ENCODE peak calls at places on chromosomes 4 and X, in nine cellular contexts. One of them, this sample, is unnamed.
A peak's percentile ranks its signal among the peaks of the same experiment; 100 is the strongest.

GRCh38 chr4:7377223-7377865 is 57.4 kb downstream of the PSAPL1 start:
- DNase-seq in endothelial cell of umbilical vein: no peak
- DNase-seq in neural progenitor cell: no peak
- DNase-seq in A549: no peak
- DNase-seq in Calu3: no peak
- DNase-seq in pancreas: peak; percentile 2
- DNase-seq in GM13977: no peak
- DNase-seq in HFF-Myc: no peak
- DNase-seq in psoas muscle: no peak
- DNase-seq in this sample: no peak

GRCh38 chr4:8306511-8307021 is 37.0 kb downstream of the HTRA3 start:
- DNase-seq in A549: no peak
- DNase-seq in GM13977: no peak
- DNase-seq in endothelial cell of umbilical vein: no peak
- DNase-seq in neural progenitor cell: no peak
- DNase-seq in Calu3: no peak
- DNase-seq in HFF-Myc: no peak
- DNase-seq in psoas muscle: peak; percentile 68
- DNase-seq in pancreas: peak; percentile 67
- DNase-seq in this sample: no peak

GRCh38 chrX:275476-275966 is 5.7 kb upstream of the PLCXD1 start:
- DNase-seq in Calu3: no peak
- DNase-seq in GM13977: no peak
- DNase-seq in endothelial cell of umbilical vein: no peak
- DNase-seq in HFF-Myc: no peak
- DNase-seq in A549: no peak
- DNase-seq in psoas muscle: no peak
- DNase-seq in neural progenitor cell: peak; percentile 45
- DNase-seq in pancreas: peak; percentile 83
- DNase-seq in this sample: no peak

GRCh38 chr4:129821073-129821472 is 725.1 kb downstream of the C4orf33 start:
- DNase-seq in neural progenitor cell: no peak
- DNase-seq in psoas muscle: no peak
- DNase-seq in pancreas: no peak
- DNase-seq in A549: no peak
- DNase-seq in Calu3: no peak
- DNase-seq in endothelial cell of umbilical vein: no peak
- DNase-seq in HFF-Myc: no peak
- DNase-seq in GM13977: no peak
- DNase-seq in this sample: no peak

GRCh38 chr4:3323071-3323481 is 30.3 kb downstream of the RGS12 start:
- DNase-seq in psoas muscle: no peak
- DNase-seq in neural progenitor cell: no peak
- DNase-seq in A549: no peak
- DNase-seq in HFF-Myc: no peak
- DNase-seq in pancreas: no peak
- DNase-seq in endothelial cell of umbilical vein: peak; percentile 91
- DNase-seq in Calu3: no peak
- DNase-seq in GM13977: no peak
- DNase-seq in this sample: no peak

GRCh38 chr4:150411527-150411926 is 170.4 kb upstream of the MAB21L2 start:
- DNase-seq in Calu3: no peak
- DNase-seq in psoas muscle: no peak
- DNase-seq in neural progenitor cell: peak; percentile 2
- DNase-seq in HFF-Myc: no peak
- DNase-seq in GM13977: no peak
- DNase-seq in A549: no peak
- DNase-seq in endothelial cell of umbilical vein: peak; percentile 61
- DNase-seq in pancreas: no peak
- DNase-seq in this sample: no peak

GRCh38 chr4:165048170-165048569 is 5.5 kb upstream of the TRIM75 start:
- DNase-seq in psoas muscle: no peak
- DNase-seq in endothelial cell of umbilical vein: no peak
- DNase-seq in A549: no peak
- DNase-seq in GM13977: no peak
- DNase-seq in HFF-Myc: no peak
- DNase-seq in neural progenitor cell: no peak
- DNase-seq in pancreas: no peak
- DNase-seq in Calu3: no peak
- DNase-seq in this sample: no peak

GRCh38 chr4:139214039-139214534 is 37.1 kb upstream of the ELF2 start:
- DNase-seq in Calu3: no peak
- DNase-seq in neural progenitor cell: peak; percentile 44
- DNase-seq in GM13977: peak; percentile 64
- DNase-seq in pancreas: no peak
- DNase-seq in HFF-Myc: no peak
- DNase-seq in endothelial cell of umbilical vein: no peak
- DNase-seq in psoas muscle: peak; percentile 57
- DNase-seq in A549: no peak
- DNase-seq in this sample: no peak

GRCh38 chr4:704198-704891 is 1.3 kb upstream of the PCGF3 start:
- DNase-seq in GM13977: no peak
- DNase-seq in pancreas: peak; percentile 83
- DNase-seq in psoas muscle: no peak
- DNase-seq in A549: no peak
- DNase-seq in endothelial cell of umbilical vein: no peak
- DNase-seq in Calu3: no peak
- DNase-seq in HFF-Myc: no peak
- DNase-seq in neural progenitor cell: no peak
- DNase-seq in this sample: no peak

GRCh38 chr4:149223659-149224058 is 592.0 kb downstream of the IQCM start:
- DNase-seq in endothelial cell of umbilical vein: no peak
- DNase-seq in A549: no peak
- DNase-seq in Calu3: no peak
- DNase-seq in pancreas: no peak
- DNase-seq in psoas muscle: no peak
- DNase-seq in GM13977: no peak
- DNase-seq in neural progenitor cell: no peak
- DNase-seq in HFF-Myc: no peak
- DNase-seq in this sample: no peak

GRCh38 chrX:119015407-119016242 is 41.2 kb downstream of the LONRF3 start:
- DNase-seq in Calu3: peak; percentile 74
- DNase-seq in endothelial cell of umbilical vein: peak; percentile 90
- DNase-seq in pancreas: no peak
- DNase-seq in neural progenitor cell: no peak
- DNase-seq in HFF-Myc: peak; percentile 81
- DNase-seq in A549: peak; percentile 14
- DNase-seq in psoas muscle: peak; percentile 76
- DNase-seq in GM13977: peak; percentile 31
- DNase-seq in this sample: peak; percentile 39

GRCh38 chr4:79232555-79232954 is 93.3 kb downstream of the NAA11 start:
- DNase-seq in A549: no peak
- DNase-seq in pancreas: no peak
- DNase-seq in endothelial cell of umbilical vein: no peak
- DNase-seq in neural progenitor cell: no peak
- DNase-seq in HFF-Myc: no peak
- DNase-seq in psoas muscle: no peak
- DNase-seq in GM13977: no peak
- DNase-seq in Calu3: no peak
- DNase-seq in this sample: no peak

GRCh38 chrX:53190363-53190960 is 34.5 kb downstream of the KDM5C start:
- DNase-seq in A549: no peak
- DNase-seq in endothelial cell of umbilical vein: no peak
- DNase-seq in HFF-Myc: no peak
- DNase-seq in psoas muscle: no peak
- DNase-seq in neural progenitor cell: peak; percentile 39
- DNase-seq in GM13977: no peak
- DNase-seq in Calu3: peak; percentile 7
- DNase-seq in pancreas: no peak
- DNase-seq in this sample: no peak

GRCh38 chrX:135416546-135416945 is 5.2 kb upstream of the SMIM10L2A start:
- DNase-seq in neural progenitor cell: no peak
- DNase-seq in endothelial cell of umbilical vein: no peak
- DNase-seq in A549: no peak
- DNase-seq in Calu3: peak; percentile 16
- DNase-seq in pancreas: no peak
- DNase-seq in HFF-Myc: no peak
- DNase-seq in GM13977: no peak
- DNase-seq in psoas muscle: no peak
- DNase-seq in this sample: no peak

GRCh38 chrX:107542500-107542899 is 85.8 kb upstream of the PRPS1 start:
- DNase-seq in pancreas: no peak
- DNase-seq in HFF-Myc: no peak
- DNase-seq in endothelial cell of umbilical vein: peak; percentile 4
- DNase-seq in Calu3: peak; percentile 54
- DNase-seq in psoas muscle: no peak
- DNase-seq in neural progenitor cell: peak; percentile 73
- DNase-seq in GM13977: no peak
- DNase-seq in A549: no peak
- DNase-seq in this sample: no peak

GRCh38 chrX:136975642-136976518 is 57.9 kb downstream of the GPR101 start:
- DNase-seq in pancreas: no peak
- DNase-seq in endothelial cell of umbilical vein: no peak
- DNase-seq in HFF-Myc: no peak
- DNase-seq in A549: no peak
- DNase-seq in psoas muscle: no peak
- DNase-seq in GM13977: no peak
- DNase-seq in neural progenitor cell: no peak
- DNase-seq in Calu3: no peak
- DNase-seq in this sample: no peak

GRCh38 chr4:47287735-47288134 is 175.8 kb downstream of the COMMD8 start:
- DNase-seq in HFF-Myc: peak; percentile 4
- DNase-seq in A549: no peak
- DNase-seq in neural progenitor cell: no peak
- DNase-seq in endothelial cell of umbilical vein: no peak
- DNase-seq in pancreas: no peak
- DNase-seq in GM13977: peak; percentile 44
- DNase-seq in Calu3: no peak
- DNase-seq in psoas muscle: no peak
- DNase-seq in this sample: no peak

GRCh38 chrX:107396235-107396634 is 53.2 kb upstream of the FRMPD3 start:
- DNase-seq in pancreas: no peak
- DNase-seq in A549: no peak
- DNase-seq in HFF-Myc: no peak
- DNase-seq in endothelial cell of umbilical vein: no peak
- DNase-seq in psoas muscle: no peak
- DNase-seq in GM13977: no peak
- DNase-seq in neural progenitor cell: no peak
- DNase-seq in Calu3: no peak
- DNase-seq in this sample: no peak

GRCh38 chrX:8323356-8323755 is 141.3 kb upstream of the VCX3B start:
- DNase-seq in pancreas: peak; percentile 22
- DNase-seq in neural progenitor cell: no peak
- DNase-seq in A549: no peak
- DNase-seq in HFF-Myc: no peak
- DNase-seq in Calu3: no peak
- DNase-seq in endothelial cell of umbilical vein: no peak
- DNase-seq in psoas muscle: no peak
- DNase-seq in GM13977: no peak
- DNase-seq in this sample: no peak
- TF ChIP-seq CTCF in pancreas: no peak
- TF ChIP-seq CTCF in neural progenitor cell: no peak
- TF ChIP-seq CTCF in A549: no peak
- TF ChIP-seq CTCF in HFF-Myc: no peak
- TF ChIP-seq CTCF in Calu3: no peak
- TF ChIP-seq CTCF in endothelial cell of umbilical vein: no peak
- TF ChIP-seq CTCF in psoas muscle: peak; percentile 11
- TF ChIP-seq CTCF in GM13977: peak; percentile 36
- TF ChIP-seq CTCF in this sample: no peak

DNA sequence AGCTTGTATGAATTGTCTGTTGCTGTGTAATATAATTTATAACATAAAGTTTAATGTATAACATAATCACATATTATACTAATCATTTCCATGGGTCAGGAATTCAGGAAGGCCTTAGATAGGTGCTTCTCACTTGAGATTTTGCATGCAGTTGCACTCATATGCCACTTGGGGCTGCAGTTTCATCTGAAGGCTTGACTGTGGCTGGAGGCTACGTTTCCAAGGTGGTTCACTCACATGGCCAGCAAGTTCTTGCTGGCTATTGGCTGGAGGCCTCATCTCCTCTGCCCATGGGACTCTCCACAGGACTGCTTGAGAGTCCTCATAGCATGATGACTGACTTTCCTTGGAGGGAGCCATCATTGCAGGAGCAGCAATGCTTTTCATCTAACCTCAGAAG is 53.4 kb upstream of the STX18 start:
- DNase-seq in Calu3: no peak
- DNase-seq in HFF-Myc: no peak
- DNase-seq in A549: no peak
- DNase-seq in endothelial cell of umbilical vein: no peak
- DNase-seq in GM13977: no peak
- DNase-seq in neural progenitor cell: no peak
- DNase-seq in pancreas: no peak
- DNase-seq in psoas muscle: no peak
- DNase-seq in this sample: no peak
- TF ChIP-seq CTCF in Calu3: no peak
- TF ChIP-seq CTCF in HFF-Myc: peak; percentile 7
- TF ChIP-seq CTCF in A549: no peak
- TF ChIP-seq CTCF in endothelial cell of umbilical vein: peak; percentile 6
- TF ChIP-seq CTCF in GM13977: no peak
- TF ChIP-seq CTCF in neural progenitor cell: no peak
- TF ChIP-seq CTCF in pancreas: no peak
- TF ChIP-seq CTCF in psoas muscle: no peak
- TF ChIP-seq CTCF in this sample: no peak

GRCh38 chr4:128639586-128640270 is 169.8 kb upstream of the JADE1 start:
- DNase-seq in HFF-Myc: no peak
- DNase-seq in GM13977: no peak
- DNase-seq in neural progenitor cell: no peak
- DNase-seq in A549: no peak
- DNase-seq in pancreas: no peak
- DNase-seq in endothelial cell of umbilical vein: no peak
- DNase-seq in Calu3: no peak
- DNase-seq in psoas muscle: no peak
- DNase-seq in this sample: no peak
- TF ChIP-seq CTCF in HFF-Myc: no peak
- TF ChIP-seq CTCF in GM13977: no peak
- TF ChIP-seq CTCF in neural progenitor cell: no peak
- TF ChIP-seq CTCF in A549: no peak
- TF ChIP-seq CTCF in pancreas: no peak
- TF ChIP-seq CTCF in endothelial cell of umbilical vein: no peak
- TF ChIP-seq CTCF in Calu3: no peak
- TF ChIP-seq CTCF in psoas muscle: no peak
- TF ChIP-seq CTCF in this sample: no peak

GRCh38 chr4:38784141-38784540 is 1.4 kb upstream of the TLR10 start:
- DNase-seq in neural progenitor cell: no peak
- DNase-seq in A549: no peak
- DNase-seq in psoas muscle: no peak
- DNase-seq in endothelial cell of umbilical vein: no peak
- DNase-seq in pancreas: no peak
- DNase-seq in Calu3: no peak
- DNase-seq in GM13977: no peak
- DNase-seq in HFF-Myc: no peak
- DNase-seq in this sample: no peak

GRCh38 chr4:38783109-38783460 is 295 bp upstream of the TLR10 start:
- DNase-seq in A549: no peak
- DNase-seq in GM13977: no peak
- DNase-seq in psoas muscle: no peak
- DNase-seq in endothelial cell of umbilical vein: no peak
- DNase-seq in HFF-Myc: no peak
- DNase-seq in neural progenitor cell: no peak
- DNase-seq in Calu3: no peak
- DNase-seq in pancreas: no peak
- DNase-seq in this sample: no peak

GRCh38 chr4:38781854-38782261 is 932 bp downstream of the TLR10 start:
- DNase-seq in neural progenitor cell: no peak
- DNase-seq in A549: no peak
- DNase-seq in Calu3: no peak
- DNase-seq in pancreas: no peak
- DNase-seq in psoas muscle: no peak
- DNase-seq in endothelial cell of umbilical vein: no peak
- DNase-seq in HFF-Myc: no peak
- DNase-seq in GM13977: no peak
- DNase-seq in this sample: no peak

GRCh38 chr4:38785041-38785790 is 2.4 kb upstream of the TLR10 start:
- DNase-seq in GM13977: no peak
- DNase-seq in pancreas: no peak
- DNase-seq in endothelial cell of umbilical vein: no peak
- DNase-seq in neural progenitor cell: no peak
- DNase-seq in psoas muscle: no peak
- DNase-seq in A549: no peak
- DNase-seq in Calu3: no peak
- DNase-seq in HFF-Myc: no peak
- DNase-seq in this sample: no peak

GRCh38 chr4:38782452-38783108 is at the start of gene TLR10:
- DNase-seq in GM13977: peak; percentile 40
- DNase-seq in Calu3: peak; percentile 36
- DNase-seq in pancreas: no peak
- DNase-seq in psoas muscle: no peak
- DNase-seq in neural progenitor cell: peak; percentile 77
- DNase-seq in HFF-Myc: peak; percentile 15
- DNase-seq in A549: peak; percentile 19
- DNase-seq in endothelial cell of umbilical vein: peak; percentile 56
- DNase-seq in this sample: peak; percentile 4
- TF ChIP-seq CTCF in GM13977: peak; percentile 56
- TF ChIP-seq CTCF in Calu3: peak; percentile 40
- TF ChIP-seq CTCF in pancreas: peak; percentile 63
- TF ChIP-seq CTCF in psoas muscle: peak; percentile 68
- TF ChIP-seq CTCF in neural progenitor cell: peak; percentile 66
- TF ChIP-seq CTCF in HFF-Myc: peak; percentile 38
- TF ChIP-seq CTCF in A549: peak; percentile 53
- TF ChIP-seq CTCF in endothelial cell of umbilical vein: peak; percentile 55
- TF ChIP-seq CTCF in this sample: peak; percentile 56

This sample was measured in AG09319.